ENCODE peak calls at places on chromosomes 6 and 20, in four cellular contexts. One of them, this sample, is unnamed.

GRCh38 chr6:30325873-30326445 is 768 bp upstream of the TRIM39 start:
- DNase-seq in heart right ventricle: no peak
- DNase-seq in GM12878: peak; percentile 28
- DNase-seq in kidney: peak; percentile 76
- DNase-seq in this sample: peak; percentile 76

GRCh38 chr20:42274977-42275376 is 656.8 kb upstream of the CHD6 start:
- DNase-seq in heart right ventricle: no peak
- DNase-seq in GM12878: no peak
- DNase-seq in kidney: no peak
- DNase-seq in this sample: no peak

GRCh38 chr6:164322533-164322932 is 908.0 kb downstream of the QKI start:
- DNase-seq in heart right ventricle: no peak
- DNase-seq in GM12878: no peak
- DNase-seq in kidney: no peak
- DNase-seq in this sample: no peak

GRCh38 chr6:101116337-101116736 is 235.2 kb upstream of the ASCC3 start:
- DNase-seq in heart right ventricle: no peak
- DNase-seq in GM12878: no peak
- DNase-seq in kidney: no peak
- DNase-seq in this sample: no peak

GRCh38 chr20:44720617-44720993 is 5.4 kb downstream of the CCN5 start:
- DNase-seq in heart right ventricle: no peak
- DNase-seq in GM12878: no peak
- DNase-seq in kidney: peak; percentile 84
- DNase-seq in this sample: peak; percentile 91

GRCh38 chr6:72424476-72424875 is 197.4 kb upstream of the KCNQ5 start:
- DNase-seq in heart right ventricle: no peak
- DNase-seq in GM12878: no peak
- DNase-seq in kidney: no peak
- DNase-seq in this sample: no peak

GRCh38 chr20:49388790-49389189 is 93.7 kb downstream of the KCNB1 start:
- DNase-seq in heart right ventricle: no peak
- DNase-seq in GM12878: no peak
- DNase-seq in kidney: no peak
- DNase-seq in this sample: no peak

GRCh38 chr6:132300323-132300949 is 100.8 kb downstream of the MOXD1 start:
- DNase-seq in heart right ventricle: no peak
- DNase-seq in GM12878: no peak
- DNase-seq in kidney: no peak
- DNase-seq in this sample: no peak

GRCh38 chr6:64250126-64250525 is 614.5 kb downstream of the PHF3 start:
- DNase-seq in heart right ventricle: no peak
- DNase-seq in GM12878: no peak
- DNase-seq in kidney: no peak
- DNase-seq in this sample: no peak

GRCh38 chr6:133241901-133242760 is 974 bp downstream of the EYA4 start:
- DNase-seq in heart right ventricle: peak; percentile 28
- DNase-seq in GM12878: no peak
- DNase-seq in kidney: peak; percentile 81
- DNase-seq in this sample: no peak

GRCh38 chr6:15502451-15503345 is 160.1 kb downstream of the DTNBP1 start:
- DNase-seq in heart right ventricle: no peak
- DNase-seq in GM12878: no peak
- DNase-seq in kidney: no peak
- DNase-seq in this sample: no peak

GRCh38 chr6:169906004-169906740 is 154.8 kb downstream of the ERMARD start:
- DNase-seq in heart right ventricle: no peak
- DNase-seq in GM12878: no peak
- DNase-seq in kidney: no peak
- DNase-seq in this sample: no peak

GRCh38 chr6:89596484-89596883 is 42.1 kb downstream of the LYRM2 start:
- DNase-seq in heart right ventricle: no peak
- DNase-seq in GM12878: no peak
- DNase-seq in kidney: no peak
- DNase-seq in this sample: no peak

GRCh38 chr20:25233016-25233772 is 14.7 kb upstream of the PYGB start:
- DNase-seq in heart right ventricle: peak; percentile 59
- DNase-seq in GM12878: no peak
- DNase-seq in kidney: peak; percentile 88
- DNase-seq in this sample: peak; percentile 91

GRCh38 chr6:38283734-38284362 is 355.9 kb downstream of the BTBD9 start:
- DNase-seq in heart right ventricle: no peak
- DNase-seq in GM12878: no peak
- DNase-seq in kidney: no peak
- DNase-seq in this sample: no peak

GRCh38 chr6:138467901-138468300 is 31.4 kb downstream of the NHSL1 start:
- DNase-seq in heart right ventricle: no peak
- DNase-seq in GM12878: no peak
- DNase-seq in kidney: no peak
- DNase-seq in this sample: no peak

GRCh38 chr6:12718025-12718424 is 1.5 kb downstream of the PHACTR1 start:
- DNase-seq in heart right ventricle: no peak
- DNase-seq in GM12878: no peak
- DNase-seq in kidney: no peak
- DNase-seq in this sample: no peak

GRCh38 chr6:148021715-148022114 is 320.9 kb upstream of the SASH1 start:
- DNase-seq in heart right ventricle: no peak
- DNase-seq in GM12878: no peak
- DNase-seq in kidney: peak; percentile 66
- DNase-seq in this sample: no peak

GRCh38 chr6:97470322-97470721 is 187.3 kb upstream of the MMS22L start:
- DNase-seq in heart right ventricle: no peak
- DNase-seq in GM12878: no peak
- DNase-seq in kidney: no peak
- DNase-seq in this sample: no peak

GRCh38 chr20:31569163-31570020 is 35.7 kb upstream of the ID1 start:
- DNase-seq in heart right ventricle: peak; percentile 64
- DNase-seq in GM12878: no peak
- DNase-seq in kidney: no peak
- DNase-seq in this sample: no peak

GRCh38 chr6:26021350-26022165 is 59.0 kb downstream of the TRIM38 start:
- DNase-seq in heart right ventricle: peak; percentile 89
- DNase-seq in GM12878: peak; percentile 90
- DNase-seq in kidney: peak; percentile 98
- DNase-seq in this sample: peak; percentile 98
- TF ChIP-seq CTCF in heart right ventricle: no peak
- TF ChIP-seq CTCF in GM12878: no peak
- TF ChIP-seq CTCF in kidney: no peak
- TF ChIP-seq CTCF in this sample: no peak

GRCh38 chr20:2864626-2865025 is 8.7 kb upstream of the PTPRA start:
- DNase-seq in heart right ventricle: no peak
- DNase-seq in GM12878: no peak
- DNase-seq in kidney: no peak
- DNase-seq in this sample: no peak

GRCh38 chr20:2866236-2866635 is 7.0 kb upstream of the PTPRA start:
- DNase-seq in heart right ventricle: no peak
- DNase-seq in GM12878: no peak
- DNase-seq in kidney: no peak
- DNase-seq in this sample: no peak

GRCh38 chr20:2865101-2865500 is 8.2 kb upstream of the PTPRA start:
- DNase-seq in heart right ventricle: no peak
- DNase-seq in GM12878: no peak
- DNase-seq in kidney: no peak
- DNase-seq in this sample: no peak

GRCh38 chr20:2867081-2867860 is 6.0 kb upstream of the PTPRA start:
- DNase-seq in heart right ventricle: no peak
- DNase-seq in GM12878: no peak
- DNase-seq in kidney: no peak
- DNase-seq in this sample: no peak

DNA sequence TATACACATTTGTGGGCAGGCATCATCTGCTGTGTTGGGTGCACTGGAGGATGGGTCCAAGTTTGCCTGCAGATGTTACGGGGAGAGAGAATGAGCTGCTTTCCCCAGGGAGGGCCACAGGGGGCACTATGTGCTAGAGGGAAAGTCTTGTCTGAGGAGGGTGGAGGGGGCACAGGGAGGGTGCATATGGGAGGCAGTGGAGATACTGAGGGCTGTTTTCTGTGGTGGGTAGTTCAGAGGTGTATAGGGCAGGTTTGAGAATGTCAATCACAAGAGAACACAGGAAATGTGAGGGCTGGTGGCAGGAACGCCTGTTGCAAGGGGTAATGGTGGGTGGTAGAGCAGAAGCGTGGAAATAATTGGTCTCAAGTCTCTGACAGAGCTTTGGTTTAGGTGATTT is 7.7 kb upstream of the PTPRA start:
- DNase-seq in heart right ventricle: no peak
- DNase-seq in GM12878: no peak
- DNase-seq in kidney: no peak
- DNase-seq in this sample: no peak
- TF ChIP-seq CTCF in heart right ventricle: no peak
- TF ChIP-seq CTCF in GM12878: no peak
- TF ChIP-seq CTCF in kidney: no peak
- TF ChIP-seq CTCF in this sample: no peak

DNA sequence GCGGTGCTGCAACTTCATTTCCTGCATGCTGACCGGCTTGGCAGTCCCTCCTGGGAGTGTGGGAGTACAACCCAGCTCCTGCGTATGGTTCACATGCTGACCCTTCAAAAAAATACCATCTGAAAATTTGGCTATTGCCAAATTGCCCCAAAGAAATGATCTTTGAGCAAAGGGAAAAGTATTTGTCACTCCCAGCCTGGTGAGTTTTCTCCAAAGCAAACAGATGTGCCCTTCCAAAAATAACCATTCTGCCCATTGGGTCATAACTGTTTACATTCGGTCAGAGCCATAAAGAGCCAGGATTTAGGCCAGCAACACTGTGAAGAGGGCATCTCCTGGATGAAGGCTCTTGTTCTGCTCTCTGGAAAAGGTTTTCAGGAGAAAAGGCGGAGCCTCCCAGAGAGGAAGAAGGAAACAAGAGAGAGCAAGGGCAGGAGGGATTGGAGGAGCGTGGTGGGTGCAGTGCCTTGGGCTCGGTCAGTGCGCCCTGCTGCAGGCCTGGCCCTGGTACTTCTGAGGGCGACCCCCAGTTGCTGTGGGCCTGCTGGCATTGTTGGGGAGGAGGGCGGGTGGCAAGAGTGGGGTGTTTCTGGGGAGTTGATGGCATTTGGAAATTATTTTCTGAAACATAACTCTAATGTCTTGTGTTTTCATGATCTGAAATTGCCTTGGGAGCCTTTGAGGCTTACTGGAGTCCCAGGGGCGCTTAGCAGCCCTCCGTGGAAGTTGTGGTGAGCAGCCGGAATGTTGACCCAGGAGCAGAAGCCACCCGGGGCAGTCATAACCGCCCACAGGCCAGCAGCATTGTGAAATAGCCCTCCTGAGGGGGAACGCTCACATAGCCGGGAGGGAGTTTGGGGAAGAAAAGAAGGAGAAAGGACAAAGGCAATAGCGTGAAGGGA is 248.4 kb downstream of the MYLK4 start:
- DNase-seq in heart right ventricle: no peak
- DNase-seq in GM12878: no peak
- DNase-seq in kidney: no peak
- DNase-seq in this sample: no peak
- TF ChIP-seq CTCF in heart right ventricle: no peak
- TF ChIP-seq CTCF in GM12878: no peak
- TF ChIP-seq CTCF in kidney: no peak
- TF ChIP-seq CTCF in this sample: no peak

GRCh38 chr20:57335392-57335791 is 5.8 kb downstream of the SPO11 start:
- DNase-seq in heart right ventricle: no peak
- DNase-seq in GM12878: no peak
- DNase-seq in kidney: no peak
- DNase-seq in this sample: no peak

GRCh38 chr20:57329608-57330221 is at the start of gene SPO11:
- DNase-seq in heart right ventricle: no peak
- DNase-seq in GM12878: no peak
- DNase-seq in kidney: no peak
- DNase-seq in this sample: no peak

GRCh38 chr20:57327820-57328219 is 1.8 kb upstream of the SPO11 start:
- DNase-seq in heart right ventricle: no peak
- DNase-seq in GM12878: no peak
- DNase-seq in kidney: no peak
- DNase-seq in this sample: no peak

GRCh38 chr20:57330998-57331397 is 1.4 kb downstream of the SPO11 start:
- DNase-seq in heart right ventricle: no peak
- DNase-seq in GM12878: no peak
- DNase-seq in kidney: no peak
- DNase-seq in this sample: no peak

GRCh38 chr20:57332105-57333089 is 2.8 kb downstream of the SPO11 start:
- DNase-seq in heart right ventricle: no peak
- DNase-seq in GM12878: no peak
- DNase-seq in kidney: no peak
- DNase-seq in this sample: no peak
- TF ChIP-seq CTCF in heart right ventricle: no peak
- TF ChIP-seq CTCF in GM12878: no peak
- TF ChIP-seq CTCF in kidney: no peak
- TF ChIP-seq CTCF in this sample: no peak

GRCh38 chr6:217048-217659 is 75.1 kb upstream of the DUSP22 start:
- DNase-seq in heart right ventricle: no peak
- DNase-seq in GM12878: peak; percentile 55
- DNase-seq in kidney: no peak
- DNase-seq in this sample: no peak
- TF ChIP-seq CTCF in heart right ventricle: peak; percentile 35
- TF ChIP-seq CTCF in GM12878: peak; percentile 73
- TF ChIP-seq CTCF in kidney: peak; percentile 5
- TF ChIP-seq CTCF in this sample: no peak

GRCh38 chr20:9215539-9215938 is 146.7 kb downstream of the PLCB4 start:
- DNase-seq in heart right ventricle: no peak
- DNase-seq in GM12878: no peak
- DNase-seq in kidney: no peak
- DNase-seq in this sample: no peak
- TF ChIP-seq CTCF in heart right ventricle: peak; percentile 21
- TF ChIP-seq CTCF in GM12878: peak; percentile 37
- TF ChIP-seq CTCF in kidney: peak; percentile 15
- TF ChIP-seq CTCF in this sample: no peak

GRCh38 chr6:105135056-105135455 is 44.8 kb downstream of the POPDC3 start:
- DNase-seq in heart right ventricle: no peak
- DNase-seq in GM12878: no peak
- DNase-seq in kidney: no peak
- DNase-seq in this sample: no peak
- TF ChIP-seq CTCF in heart right ventricle: peak; percentile 11
- TF ChIP-seq CTCF in GM12878: no peak
- TF ChIP-seq CTCF in kidney: no peak
- TF ChIP-seq CTCF in this sample: no peak